ENCODE peak calls at places on chromosome 3, in eight cellular contexts. P is astrocyte of the spinal cord, Q is fibroblast of pulmonary artery, L is endothelial cell, B is foreskin fibroblast, V is lower leg skin, J is GM13977, X is IMR-90. C is an unnamed sample.

GRCh38 chr3:133489466-133490085 is 83.9 kb upstream of the CDV3 start:
- DNase-seq in X (peak), Q (no peak), P (peak), V (no peak), L (no peak), J (no peak), B (peak), C (no peak)

GRCh38 chr3:99499235-99499798 is 139.1 kb upstream of the COL8A1 start:
- DNase-seq in P (peak), Q (peak), J (peak), B (peak), V (no peak), X (peak), L (peak), C (no peak)

GRCh38 chr3:124552224-124552623 is 178.0 kb upstream of the UMPS start:
- DNase-seq in X (peak), L (no peak), J (no peak), B (no peak), Q (no peak), P (no peak), V (no peak), C (no peak)

GRCh38 chr3:16069149-16069922 is 105.1 kb upstream of the GALNT15 start:
- DNase-seq in B (peak), L (no peak), J (no peak), V (no peak), X (peak), P (peak), Q (peak), C (peak)

GRCh38 chr3:100113728-100114412 is 431 bp downstream of the FILIP1L start:
- DNase-seq in P (no peak), B (no peak), L (no peak), V (no peak), J (no peak), Q (no peak), X (no peak), C (no peak)

GRCh38 chr3:180311242-180311641 is 274.5 kb upstream of the PEX5L start:
- DNase-seq in Q (no peak), L (no peak), P (no peak), B (no peak), J (no peak), V (no peak), X (no peak), C (no peak)

GRCh38 chr3:13210221-13210975 is 137.2 kb upstream of the IQSEC1 start:
- DNase-seq in B (no peak), V (no peak), Q (no peak), X (no peak), P (no peak), L (no peak), J (no peak), C (no peak)

GRCh38 chr3:58824285-58824684 is 157.7 kb upstream of the FAM3D start:
- DNase-seq in J (peak), B (peak), P (peak), X (peak), L (peak), Q (peak), V (no peak), C (peak)

GRCh38 chr3:18215639-18216038 is 209.5 kb downstream of the SATB1 start:
- DNase-seq in V (no peak), Q (no peak), B (no peak), P (no peak), X (no peak), L (no peak), J (no peak), C (no peak)

GRCh38 chr3:56838441-56838840 is 36.7 kb upstream of the ARHGEF3 start:
- DNase-seq in X (no peak), B (no peak), V (no peak), P (no peak), Q (no peak), J (no peak), L (no peak), C (no peak)

GRCh38 chr3:111326144-111326995 is 215.6 kb upstream of the CD96 start:
- DNase-seq in L (no peak), P (peak), J (no peak), Q (peak), V (no peak), B (peak), X (peak), C (peak)

GRCh38 chr3:104604326-104605010 is 762.2 kb upstream of the ALCAM start:
- DNase-seq in Q (peak), L (no peak), P (peak), J (no peak), B (peak), V (no peak), X (peak), C (no peak)

GRCh38 chr3:114081022-114081421 is 24.5 kb downstream of the QTRT2 start:
- DNase-seq in V (no peak), J (no peak), Q (peak), P (no peak), B (no peak), L (no peak), X (peak), C (no peak)

GRCh38 chr3:78455737-78456136 is 1312.1 kb downstream of the ROBO1 start:
- DNase-seq in V (no peak), Q (no peak), L (no peak), X (no peak), P (no peak), J (no peak), B (no peak), C (no peak)

GRCh38 chr3:85584779-85585356 is 626.1 kb downstream of the CADM2 start:
- DNase-seq in B (no peak), Q (no peak), L (no peak), X (no peak), V (no peak), P (no peak), J (no peak), C (no peak)

GRCh38 chr3:3089017-3089416 is 21.2 kb downstream of the IL5RA start:
- DNase-seq in X (no peak), P (no peak), B (no peak), V (no peak), Q (no peak), L (no peak), J (peak), C (no peak)

GRCh38 chr3:100159564-100160153 is 45.4 kb upstream of the FILIP1L start:
- DNase-seq in V (no peak), Q (peak), X (peak), P (peak), L (no peak), B (peak), J (no peak), C (peak)

GRCh38 chr3:187006884-187007630 is 76.7 kb downstream of the ST6GAL1 start:
- DNase-seq in B (no peak), Q (no peak), X (peak), V (no peak), L (no peak), J (no peak), P (no peak), C (no peak)

GRCh38 chr3:55090310-55090709 is 162.5 kb upstream of the LRTM1 start:
- DNase-seq in J (no peak), Q (no peak), X (no peak), P (no peak), V (no peak), B (no peak), L (no peak), C (no peak)

GRCh38 chr3:63908081-63908736 is 4.0 kb downstream of the SCAANT1 start:
- DNase-seq in V (no peak), P (peak), Q (peak), X (peak), B (peak), J (no peak), L (no peak), C (no peak)

GRCh38 chr3:194009019-194009418 is 126.9 kb upstream of the HES1 start:
- DNase-seq in L (no peak), X (no peak), J (no peak), B (no peak), Q (no peak), P (no peak), V (no peak), C (no peak)

GRCh38 chr3:65231544-65231943 is 543.7 kb upstream of the ADAMTS9 start:
- DNase-seq in B (no peak), J (no peak), P (no peak), V (no peak), L (no peak), X (no peak), Q (no peak), C (no peak)

GRCh38 chr3:185402561-185402960 is 39.6 kb downstream of the MAP3K13 start:
- DNase-seq in L (no peak), Q (peak), P (peak), B (peak), V (no peak), J (no peak), X (peak), C (peak)

GRCh38 chr3:184591789-184592188 is 30.2 kb downstream of the EPHB3 start:
- DNase-seq in V (no peak), L (no peak), P (no peak), B (no peak), Q (no peak), J (no peak), X (no peak), C (no peak)

GRCh38 chr3:66302288-66302687 is 81.5 kb downstream of the SLC25A26 start:
- DNase-seq in X (no peak), P (no peak), B (peak), J (no peak), Q (no peak), V (no peak), L (no peak), C (no peak)

GRCh38 chr3:100634493-100635272 is 25.3 kb downstream of the ADGRG7 start:
- DNase-seq in Q (peak), L (peak), B (peak), J (peak), P (no peak), X (peak), V (peak), C (no peak)

GRCh38 chr3:14549256-14549931 is 9.3 kb upstream of the GRIP2 start:
- DNase-seq in J (no peak), L (no peak), X (peak), P (no peak), B (peak), V (no peak), Q (peak), C (no peak)

GRCh38 chr3:147113293-147114045 is 292.9 kb downstream of the ZIC4 start:
- DNase-seq in Q (peak), P (peak), V (no peak), B (peak), J (no peak), X (peak), L (no peak), C (peak)
- TF ChIP-seq CTCF in Q (no peak), P (no peak), V (no peak), B (no peak), J (no peak), X (no peak), L (no peak), C (no peak)

GRCh38 chr3:42517143-42517542 is 14.7 kb downstream of the VIPR1 start:
- DNase-seq in X (no peak), B (no peak), Q (no peak), P (no peak), J (no peak), V (no peak), L (no peak), C (no peak)

GRCh38 chr3:42514876-42515275 is 12.4 kb downstream of the VIPR1 start:
- DNase-seq in B (no peak), V (no peak), X (no peak), L (no peak), J (no peak), Q (no peak), P (no peak), C (no peak)

GRCh38 chr3:42515976-42516375 is 13.5 kb downstream of the VIPR1 start:
- DNase-seq in P (no peak), J (no peak), B (no peak), L (no peak), Q (no peak), X (no peak), V (no peak), C (no peak)

GRCh38 chr3:42516443-42516842 is 14.0 kb downstream of the VIPR1 start:
- DNase-seq in Q (no peak), X (no peak), B (no peak), J (no peak), P (no peak), L (no peak), V (no peak), C (no peak)

DNA sequence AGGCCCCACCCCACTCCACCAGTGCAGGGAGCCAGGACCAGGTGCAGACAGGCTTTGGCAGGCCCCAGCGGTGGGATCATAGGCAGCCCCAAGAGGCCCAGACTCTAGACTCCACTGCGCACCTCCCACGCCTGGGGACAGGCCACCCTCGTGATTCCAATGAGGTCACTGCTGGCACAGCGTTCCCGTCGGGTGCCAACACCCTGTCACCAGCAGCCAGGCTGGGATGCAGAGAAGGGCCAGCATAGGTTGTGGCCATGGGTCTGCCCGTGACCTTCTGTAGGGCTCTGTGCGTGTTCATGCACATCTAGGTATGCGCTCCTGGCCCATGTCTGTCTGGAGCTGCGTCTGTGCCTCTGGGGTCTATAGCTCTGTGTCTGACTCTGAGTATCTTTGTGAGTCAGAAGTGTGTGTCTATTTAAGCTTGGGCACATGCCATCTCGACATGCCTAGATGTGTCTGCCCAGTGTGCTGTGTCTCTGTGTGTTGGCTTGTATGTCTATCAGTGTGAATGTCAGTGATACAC is 13.0 kb downstream of the VIPR1 start:
- DNase-seq in L (no peak), X (no peak), Q (no peak), P (no peak), B (no peak), J (no peak), V (peak), C (no peak)
- TF ChIP-seq CTCF in L (no peak), X (no peak), Q (no peak), P (no peak), B (no peak), J (no peak), V (no peak), C (no peak)

DNA sequence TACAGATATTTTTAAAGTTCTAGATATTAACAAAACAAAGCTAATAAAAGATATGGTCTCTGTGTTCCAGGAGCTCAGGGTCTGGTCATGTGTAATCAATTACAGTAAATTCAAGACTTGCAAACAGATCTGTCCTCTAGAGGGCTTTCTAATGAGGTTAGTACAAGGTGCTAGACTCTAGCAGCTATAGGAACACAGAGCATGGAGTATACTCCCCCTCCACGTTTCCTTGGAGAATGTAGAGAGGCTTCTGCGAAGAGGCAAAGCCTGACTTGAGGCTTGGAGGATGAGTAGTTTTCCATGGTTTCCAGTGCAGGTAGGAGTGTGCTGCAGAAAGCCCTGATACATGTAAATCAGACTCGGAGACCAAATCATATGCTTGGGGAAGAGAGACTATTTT is 32.7 kb upstream of the DLG1 start:
- DNase-seq in P (no peak), X (no peak), J (no peak), Q (no peak), L (no peak), V (no peak), B (peak), C (no peak)
- TF ChIP-seq CTCF in P (peak), X (no peak), J (peak), Q (peak), L (no peak), V (no peak), B (peak), C (peak)

DNA sequence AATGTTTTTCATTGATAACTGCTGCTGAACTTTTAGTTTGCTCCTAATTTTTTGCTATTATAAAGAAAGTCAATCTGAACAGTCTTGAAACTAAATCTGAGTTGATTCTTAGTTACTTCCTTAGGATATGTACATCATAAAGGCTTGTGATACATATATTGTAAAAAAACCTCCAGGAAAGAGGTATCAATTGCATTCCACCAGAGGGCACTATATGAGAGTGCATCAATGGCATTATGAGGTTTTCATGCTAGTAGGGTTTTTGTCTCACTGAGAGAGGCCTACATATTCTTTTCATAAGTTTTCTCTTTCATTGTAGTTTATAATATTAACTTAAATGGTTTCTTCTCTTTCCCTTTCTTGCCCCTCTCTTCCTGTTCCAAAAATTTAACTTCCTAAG is 46.9 kb downstream of the PIK3R4 start:
- DNase-seq in Q (peak), V (no peak), X (peak), B (peak), J (peak), L (no peak), P (no peak), C (no peak)
- TF ChIP-seq CTCF in Q (peak), V (no peak), X (peak), B (peak), J (peak), L (peak), P (peak), C (peak)

GRCh38 chr3:127974226-127974625 is 59.2 kb downstream of the KBTBD12 start:
- DNase-seq in Q (no peak), X (no peak), B (no peak), L (no peak), J (no peak), P (no peak), V (no peak), C (no peak)

GRCh38 chr3:127975153-127975552 is 60.1 kb downstream of the KBTBD12 start:
- DNase-seq in X (no peak), P (no peak), B (no peak), V (no peak), J (no peak), L (no peak), Q (no peak), C (no peak)

GRCh38 chr3:127967296-127967695 is 52.3 kb downstream of the KBTBD12 start:
- DNase-seq in P (peak), J (no peak), B (no peak), V (no peak), L (no peak), X (peak), Q (no peak), C (no peak)

GRCh38 chr3:127975630-127976029 is 60.6 kb downstream of the KBTBD12 start:
- DNase-seq in Q (no peak), X (no peak), P (no peak), L (no peak), J (no peak), V (no peak), B (no peak), C (no peak)

DNA sequence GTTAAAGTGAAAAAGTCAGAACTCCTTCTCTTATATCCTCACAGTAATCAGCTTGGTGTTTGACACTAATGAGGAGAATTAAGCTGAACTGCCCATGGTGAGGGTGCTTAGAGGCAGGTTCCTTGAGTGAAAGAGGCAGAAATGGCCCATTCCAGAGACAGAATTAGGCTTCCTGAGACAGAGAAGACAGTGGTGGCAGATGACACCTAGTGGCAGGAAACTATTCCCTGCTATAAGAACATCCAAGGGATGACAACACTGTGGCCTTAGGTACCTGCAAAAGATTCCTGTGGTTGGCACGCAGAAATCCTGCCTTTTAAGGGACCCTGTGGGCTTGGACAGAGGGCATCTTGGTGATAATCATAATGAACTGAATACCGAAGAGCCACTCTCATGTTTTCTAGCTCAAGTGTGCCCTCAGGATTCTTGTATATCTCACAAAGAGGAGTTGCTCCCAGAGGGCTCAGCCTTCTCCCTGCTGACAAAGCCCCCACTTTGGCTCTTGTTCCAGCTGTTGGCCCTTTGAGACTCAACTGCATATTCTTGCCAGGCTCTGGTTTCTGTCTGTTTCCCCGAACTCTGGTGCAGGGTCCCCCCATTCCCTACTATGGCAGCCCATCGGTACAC is 56.0 kb downstream of the KBTBD12 start:
- DNase-seq in L (no peak), P (peak), J (peak), X (peak), B (peak), V (peak), Q (peak), C (peak)
- TF ChIP-seq CTCF in L (peak), P (peak), J (peak), X (peak), B (peak), V (no peak), Q (peak), C (peak)

DNA sequence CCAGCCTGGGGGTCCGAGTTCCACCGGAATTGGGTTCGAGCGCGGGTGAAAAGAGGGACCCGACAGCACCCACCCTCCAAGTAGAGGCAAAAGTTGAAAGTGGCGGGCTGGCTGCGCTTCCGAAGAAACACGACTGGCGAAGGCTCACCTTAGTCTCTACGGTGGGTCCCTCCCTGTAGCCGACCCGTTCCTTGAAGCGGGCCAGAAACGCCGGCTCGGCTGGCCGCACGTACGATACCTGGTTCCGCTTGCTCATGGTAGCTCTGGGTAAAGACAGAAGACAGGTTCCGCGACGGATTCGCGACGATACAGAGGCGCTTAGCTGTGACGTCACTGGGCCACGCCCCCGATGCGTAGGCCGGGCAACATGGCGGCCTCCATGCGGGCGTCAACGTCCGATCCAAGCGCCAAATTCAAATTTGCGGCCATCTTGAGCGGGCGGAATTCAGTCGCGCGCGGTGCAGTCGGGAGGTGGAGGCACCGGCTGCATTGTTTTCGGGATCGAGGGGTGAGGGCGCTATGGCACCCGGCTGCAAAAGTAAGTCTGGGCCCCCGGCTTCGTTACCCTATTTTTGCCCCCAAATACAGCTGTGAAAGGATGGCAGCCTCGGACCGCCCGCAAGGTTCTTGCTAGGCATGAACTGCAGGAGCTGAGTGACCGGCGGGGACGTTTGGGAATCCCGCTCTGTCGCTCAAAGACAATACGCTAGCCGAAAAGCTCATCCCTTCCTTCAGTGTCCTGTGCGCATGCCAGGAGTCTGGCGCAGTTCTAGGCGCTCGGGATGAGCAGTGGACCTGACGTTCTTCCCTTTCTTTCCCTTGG is at the start of the genes KIAA1143 and KIF15:
- DNase-seq in P (peak), J (peak), X (peak), V (peak), L (peak), Q (peak), B (peak), C (peak)
- TF ChIP-seq CTCF in P (no peak), J (peak), X (no peak), V (no peak), L (no peak), Q (no peak), B (no peak), C (no peak)

GRCh38 chr3:70753572-70753971 is 441.1 kb upstream of the MDFIC2 start:
- DNase-seq in X (no peak), V (no peak), B (no peak), Q (no peak), P (no peak), L (no peak), J (no peak), C (no peak)
- TF ChIP-seq CTCF in X (peak), V (no peak), B (no peak), Q (peak), P (peak), L (no peak), J (no peak), C (peak)

C was measured in AG04450.